ENCODE peak calls at places on chromosome 15, in ten cellular contexts. F is body of pancreas, G is esophagus squamous epithelium, B is transverse colon, I is ovary, O is HCT116, Q is spleen, A is stomach, X is vagina, Y is prostate gland. C is an unnamed sample. For H3K36me3, the result is how much of the 10 kb centered on the place peaks cover.

GRCh38 chr15:39709941-39710340 is 72.7 kb downstream of the FSIP1 start:
- DNase-seq in F (no peak), G (no peak), B (no peak), I (no peak), O (no peak), Q (no peak), A (no peak), X (no peak), Y (no peak), C (no peak)

GRCh38 chr15:99961011-99961441 is 227.8 kb upstream of the LYSMD4 start:
- DNase-seq in F (peak), G (no peak), B (no peak), I (no peak), O (peak), Q (peak), A (no peak), X (peak), Y (no peak), C (peak)

GRCh38 chr15:53197426-53197839 is 407.3 kb upstream of the ONECUT1 start:
- DNase-seq in F (peak), G (no peak), B (peak), I (no peak), O (peak), Q (peak), A (peak), X (no peak), Y (peak), C (peak)

GRCh38 chr15:40279437-40280141 is 3.3 kb downstream of the ANKRD63 start:
- DNase-seq in F (peak), G (no peak), B (peak), I (peak), O (no peak), Q (peak), A (peak), X (no peak), Y (peak), C (peak)

GRCh38 chr15:85406916-85407315 is 26.5 kb downstream of the AKAP13 start:
- DNase-seq in F (no peak), G (no peak), B (no peak), I (no peak), O (no peak), Q (no peak), A (no peak), X (no peak), Y (no peak), C (no peak)

GRCh38 chr15:70291696-70292510 is 194.2 kb upstream of the TLE3 start:
- DNase-seq in F (no peak), G (no peak), B (no peak), I (no peak), O (no peak), Q (no peak), A (no peak), X (no peak), Y (no peak), C (no peak)

GRCh38 chr15:100249096-100249815 is 92.5 kb downstream of the ADAMTS17 start:
- DNase-seq in F (no peak), G (no peak), B (no peak), I (no peak), O (no peak), Q (no peak), A (peak), X (peak), Y (no peak), C (no peak)

GRCh38 chr15:75599396-75599795 is 20.3 kb upstream of the PTPN9 start:
- DNase-seq in F (no peak), G (no peak), B (no peak), I (no peak), O (no peak), Q (no peak), A (no peak), X (no peak), Y (no peak), C (no peak)

GRCh38 chr15:63218114-63218808 is 28.9 kb downstream of the RAB8B start:
- DNase-seq in F (no peak), G (no peak), B (no peak), I (no peak), O (no peak), Q (no peak), A (no peak), X (no peak), Y (no peak), C (no peak)

GRCh38 chr15:90905306-90906180 is 2.4 kb downstream of the MAN2A2 start:
- DNase-seq in F (no peak), G (no peak), B (no peak), I (no peak), O (no peak), Q (peak), A (no peak), X (no peak), Y (no peak), C (no peak)

GRCh38 chr15:47340576-47340920 is 376.8 kb upstream of the SEMA6D start:
- DNase-seq in F (no peak), G (no peak), B (no peak), I (no peak), O (no peak), Q (no peak), A (no peak), X (no peak), Y (no peak), C (no peak)

GRCh38 chr15:98505611-98506031 is 142.7 kb upstream of the IGF1R start:
- DNase-seq in F (no peak), G (no peak), B (no peak), I (peak), O (no peak), Q (no peak), A (no peak), X (no peak), Y (peak), C (peak)

GRCh38 chr15:41778503-41778902 is 4.2 kb downstream of the MAPKBP1 start:
- DNase-seq in F (no peak), G (no peak), B (no peak), I (no peak), O (no peak), Q (no peak), A (no peak), X (no peak), Y (no peak), C (no peak)

GRCh38 chr15:61794276-61794675 is 266.0 kb downstream of the VPS13C start:
- DNase-seq in F (no peak), G (no peak), B (no peak), I (no peak), O (no peak), Q (no peak), A (no peak), X (no peak), Y (no peak), C (no peak)

GRCh38 chr15:26235864-26236263 is 372.7 kb upstream of the ATP10A start:
- DNase-seq in F (no peak), G (no peak), B (no peak), I (no peak), O (no peak), Q (no peak), A (no peak), X (no peak), Y (no peak), C (no peak)

GRCh38 chr15:65189102-65189740 is 4.1 kb upstream of the CLPX start:
- DNase-seq in F (no peak), G (no peak), B (no peak), I (no peak), O (peak), Q (no peak), A (no peak), X (peak), Y (no peak), C (no peak)

GRCh38 chr15:84937144-84937543 is 44.5 kb upstream of the PDE8A start:
- DNase-seq in F (no peak), G (no peak), B (no peak), I (no peak), O (no peak), Q (no peak), A (no peak), X (no peak), Y (no peak), C (no peak)

GRCh38 chr15:58043192-58043903 is 22.2 kb downstream of the ALDH1A2 start:
- DNase-seq in F (peak), G (no peak), B (peak), I (peak), O (peak), Q (no peak), A (peak), X (no peak), Y (peak), C (no peak)

GRCh38 chr15:82105458-82106205 is 59.8 kb upstream of the MEX3B start:
- DNase-seq in F (peak), G (no peak), B (no peak), I (no peak), O (no peak), Q (no peak), A (no peak), X (no peak), Y (no peak), C (no peak)

GRCh38 chr15:99550077-99550476 is 15.7 kb upstream of the MEF2A start:
- DNase-seq in F (no peak), G (no peak), B (no peak), I (no peak), O (no peak), Q (no peak), A (no peak), X (no peak), Y (no peak), C (no peak)

GRCh38 chr15:89502867-89503595 is 6.6 kb upstream of the RHCG start:
- DNase-seq in F (no peak), G (no peak), B (peak), I (no peak), O (no peak), Q (no peak), A (no peak), X (peak), Y (no peak), C (no peak)

GRCh38 chr15:66581972-66582537 is 16.3 kb upstream of the LCTL start:
- DNase-seq in F (no peak), G (no peak), B (no peak), I (no peak), O (no peak), Q (no peak), A (no peak), X (no peak), Y (no peak), C (no peak)

GRCh38 chr15:59394166-59394661 is 21.5 kb upstream of the MYO1E start:
- DNase-seq in F (no peak), G (no peak), B (no peak), I (no peak), O (no peak), Q (no peak), A (no peak), X (no peak), Y (no peak), C (no peak)

GRCh38 chr15:75732809-75733451 is 20.3 kb upstream of the CSPG4 start:
- DNase-seq in F (peak), G (no peak), B (peak), I (peak), O (peak), Q (peak), A (peak), X (no peak), Y (peak), C (no peak)

GRCh38 chr15:41954036-41954435 is 18.3 kb downstream of the EHD4 start:
- DNase-seq in F (no peak), G (no peak), B (no peak), I (no peak), O (no peak), Q (no peak), A (no peak), X (no peak), Y (no peak), C (no peak)

GRCh38 chr15:56464893-56465520 is at the start of gene MNS1:
- DNase-seq in F (peak), G (peak), B (peak), I (peak), O (peak), Q (peak), A (peak), X (no peak), Y (peak), C (peak)
- TF ChIP-seq POLR2A in F (peak), G (no peak), B (no peak), I (no peak), O (no peak), Q (no peak), A (no peak), X (no peak), Y (no peak), C (no peak)

GRCh38 chr15:32901192-32901591 is 183.4 kb downstream of the GREM1 start:
- DNase-seq in F (no peak), G (no peak), B (no peak), I (no peak), O (no peak), Q (no peak), A (no peak), X (no peak), Y (no peak), C (no peak)
- H3K36me3 ChIP-seq in F (under half), G (under half), B (under half), I (under half), O (under half), Q (under half), A (under half), X (under half), Y (under half), C (under half)

GRCh38 chr15:78206326-78207109 is 27.8 kb downstream of the ACSBG1 start:
- DNase-seq in F (no peak), G (no peak), B (no peak), I (no peak), O (no peak), Q (no peak), A (peak), X (no peak), Y (peak), C (no peak)

GRCh38 chr15:78207110-78207458 is 27.3 kb downstream of the ACSBG1 start:
- DNase-seq in F (peak), G (no peak), B (no peak), I (no peak), O (no peak), Q (no peak), A (peak), X (no peak), Y (peak), C (peak)

GRCh38 chr15:78204351-78205309 is 29.7 kb downstream of the ACSBG1 start:
- DNase-seq in F (peak), G (no peak), B (no peak), I (no peak), O (no peak), Q (no peak), A (peak), X (no peak), Y (peak), C (peak)

GRCh38 chr15:78205337-78205736 is 29.0 kb downstream of the ACSBG1 start:
- DNase-seq in F (no peak), G (no peak), B (no peak), I (no peak), O (no peak), Q (no peak), A (no peak), X (no peak), Y (peak), C (no peak)

DNA sequence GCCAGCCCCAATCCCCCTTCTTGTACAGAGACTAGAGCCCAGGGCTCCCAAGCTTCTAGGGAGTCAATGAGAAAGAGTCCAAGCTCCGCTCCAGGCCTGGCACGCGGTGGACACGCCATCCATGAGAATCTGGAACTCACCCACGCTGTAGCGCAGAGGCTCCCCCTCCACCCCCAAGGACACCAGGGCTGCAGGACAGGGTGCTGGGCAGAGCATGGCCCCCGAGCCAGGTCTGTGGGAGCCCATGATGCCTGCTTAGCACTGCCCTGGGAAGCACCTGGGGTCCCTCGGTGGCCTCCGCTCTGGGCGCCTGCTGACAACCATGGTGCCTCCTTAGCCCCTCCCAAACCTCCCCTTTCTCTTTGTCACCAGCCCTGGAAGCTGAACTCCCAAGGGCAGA is 28.5 kb downstream of the ACSBG1 start:
- DNase-seq in F (peak), G (no peak), B (no peak), I (no peak), O (no peak), Q (no peak), A (peak), X (no peak), Y (peak), C (peak)
- TF ChIP-seq CTCF in F (no peak), G (no peak), B (no peak), I (no peak), O (no peak), Q (no peak), A (no peak), X (no peak), Y (no peak), C (no peak)

GRCh38 chr15:81023483-81024264 is 23.0 kb downstream of the TLNRD1 start:
- DNase-seq in F (peak), G (peak), B (peak), I (no peak), O (no peak), Q (peak), A (no peak), X (no peak), Y (no peak), C (no peak)
- TF ChIP-seq POLR2A in F (no peak), G (no peak), B (no peak), I (no peak), O (no peak), Q (no peak), A (no peak), X (no peak), Y (no peak), C (no peak)

GRCh38 chr15:48426047-48426446 is 94.8 kb downstream of the DUT start:
- DNase-seq in F (no peak), G (no peak), B (no peak), I (no peak), O (no peak), Q (no peak), A (no peak), X (no peak), Y (no peak), C (no peak)

GRCh38 chr15:48424076-48424475 is 92.8 kb downstream of the DUT start:
- DNase-seq in F (no peak), G (no peak), B (no peak), I (no peak), O (no peak), Q (no peak), A (no peak), X (no peak), Y (no peak), C (no peak)

GRCh38 chr15:48423342-48423741 is 92.1 kb downstream of the DUT start:
- DNase-seq in F (no peak), G (no peak), B (no peak), I (no peak), O (no peak), Q (no peak), A (no peak), X (no peak), Y (no peak), C (no peak)

GRCh38 chr15:48426941-48427340 is 95.7 kb downstream of the DUT start:
- DNase-seq in F (no peak), G (no peak), B (no peak), I (no peak), O (no peak), Q (no peak), A (no peak), X (no peak), Y (no peak), C (no peak)

GRCh38 chr15:48425051-48425450 is 93.8 kb downstream of the DUT start:
- DNase-seq in F (no peak), G (no peak), B (no peak), I (no peak), O (no peak), Q (no peak), A (no peak), X (no peak), Y (no peak), C (no peak)
- H3K36me3 ChIP-seq in F (under half), G (under half), B (under half), I (under half), O (under half), Q (under half), A (half or more), X (under half), Y (under half), C (under half)

C was measured in breast epithelium.